ENCODE peak calls at places on chromosome 12, in four cellular contexts. U is dorsolateral prefrontal cortex; F is breast epithelium; H is CD8-positive, alpha-beta memory T cell. B is an unnamed sample.

GRCh38 chr12:76158518-76159321 is 74.2 kb upstream of the NAP1L1 start:
- DNase-seq in H (peak), U (peak), F (no peak), B (peak)

GRCh38 chr12:70106347-70106746 is 136.9 kb upstream of the CNOT2 start:
- DNase-seq in H (no peak), U (no peak), F (no peak), B (no peak)

GRCh38 chr12:7905071-7905470 is 30.9 kb downstream of the SLC2A3 start:
- DNase-seq in F (no peak), H (no peak), U (no peak), B (peak)

GRCh38 chr12:56749364-56749763 is 2.8 kb downstream of the PRIM1 start:
- DNase-seq in U (no peak), F (no peak), H (no peak), B (no peak)

GRCh38 chr12:132352896-132353800 is 23.8 kb upstream of the GALNT9 start:
- DNase-seq in H (no peak), U (no peak), F (no peak), B (no peak)

GRCh38 chr12:92784795-92785562 is 82.2 kb downstream of the PLEKHG7 start:
- DNase-seq in U (no peak), F (no peak), H (peak), B (peak)

GRCh38 chr12:8912910-8913309 is 1.4 kb upstream of the PHC1 start:
- DNase-seq in H (peak), F (peak), U (no peak), B (no peak)

GRCh38 chr12:75474121-75474520 is 6.4 kb upstream of the GLIPR1 start:
- DNase-seq in F (peak), H (no peak), U (no peak), B (no peak)

GRCh38 chr12:48358937-48359509 is 8.3 kb upstream of the ZNF641 start:
- DNase-seq in U (no peak), F (no peak), H (no peak), B (no peak)

GRCh38 chr12:104944252-104944651 is 13.8 kb downstream of the SLC41A2 start:
- DNase-seq in H (no peak), F (no peak), U (no peak), B (no peak)

GRCh38 chr12:76784600-76785051 is 20.7 kb downstream of the ZDHHC17 start:
- DNase-seq in U (no peak), F (no peak), H (no peak), B (peak)

GRCh38 chr12:2248901-2249381 is 196.2 kb downstream of the CACNA1C start:
- DNase-seq in U (no peak), F (no peak), H (no peak), B (no peak)

GRCh38 chr12:27969011-27969900 is 3.3 kb downstream of the PTHLH start:
- DNase-seq in U (no peak), F (no peak), H (no peak), B (peak)
- H3K4me3 ChIP-seq in U (peak), F (peak), H (peak), B (peak)

DNA sequence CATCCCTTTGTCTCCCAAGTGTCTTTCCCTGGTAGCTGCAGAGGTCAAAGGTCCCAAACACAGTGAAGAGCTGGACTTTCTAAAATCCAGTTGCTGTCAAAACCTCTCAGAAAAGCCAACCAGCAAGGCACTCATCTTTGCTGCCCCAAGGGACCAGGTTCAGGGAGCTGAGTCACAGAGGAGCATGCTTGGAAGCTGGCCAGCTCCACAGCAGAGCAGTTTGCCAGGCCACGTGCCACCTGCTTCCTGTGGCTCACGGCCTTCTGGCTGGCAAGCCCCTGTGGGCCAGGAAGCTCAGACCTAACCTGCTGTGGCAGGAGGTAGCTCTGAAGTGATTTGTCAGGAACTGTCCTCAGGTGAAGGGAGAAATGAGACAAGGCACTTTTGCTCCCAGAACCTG is 3.6 kb downstream of the ISCU start:
- DNase-seq in H (peak), F (peak), U (no peak), B (peak)
- H3K4me3 ChIP-seq in H (no peak), F (no peak), U (no peak), B (no peak)

GRCh38 chr12:46990211-46990610 is 89.2 kb upstream of the PCED1B start:
- DNase-seq in U (no peak), H (no peak), F (no peak), B (no peak)
- H3K4me3 ChIP-seq in U (no peak), H (no peak), F (no peak), B (no peak)

GRCh38 chr12:94874086-94874985 is 129.2 kb downstream of the NDUFA12 start:
- DNase-seq in F (no peak), H (no peak), U (no peak), B (no peak)
- H3K4me3 ChIP-seq in F (peak), H (peak), U (peak), B (no peak)

GRCh38 chr12:4584896-4585295 is 22.9 kb downstream of the DYRK4 start:
- DNase-seq in H (no peak), U (no peak), F (no peak), B (no peak)

GRCh38 chr12:4580165-4580773 is 18.3 kb downstream of the DYRK4 start:
- DNase-seq in U (no peak), F (no peak), H (no peak), B (no peak)

GRCh38 chr12:4584281-4584680 is 22.3 kb downstream of the DYRK4 start:
- DNase-seq in F (no peak), H (no peak), U (no peak), B (no peak)

GRCh38 chr12:4579305-4580097 is 17.5 kb downstream of the DYRK4 start:
- DNase-seq in U (no peak), H (no peak), F (no peak), B (no peak)
- H3K4me3 ChIP-seq in U (no peak), H (no peak), F (no peak), B (no peak)

GRCh38 chr12:47304161-47304560 is 224.4 kb upstream of the AMIGO2 start:
- DNase-seq in U (no peak), H (no peak), F (no peak), B (no peak)

GRCh38 chr12:47307680-47308399 is 228.1 kb upstream of the AMIGO2 start:
- DNase-seq in F (peak), U (no peak), H (peak), B (peak)

GRCh38 chr12:47303207-47303606 is 223.4 kb upstream of the AMIGO2 start:
- DNase-seq in F (no peak), H (no peak), U (no peak), B (peak)

GRCh38 chr12:47306130-47306529 is 226.4 kb upstream of the AMIGO2 start:
- DNase-seq in F (no peak), U (no peak), H (no peak), B (no peak)

DNA sequence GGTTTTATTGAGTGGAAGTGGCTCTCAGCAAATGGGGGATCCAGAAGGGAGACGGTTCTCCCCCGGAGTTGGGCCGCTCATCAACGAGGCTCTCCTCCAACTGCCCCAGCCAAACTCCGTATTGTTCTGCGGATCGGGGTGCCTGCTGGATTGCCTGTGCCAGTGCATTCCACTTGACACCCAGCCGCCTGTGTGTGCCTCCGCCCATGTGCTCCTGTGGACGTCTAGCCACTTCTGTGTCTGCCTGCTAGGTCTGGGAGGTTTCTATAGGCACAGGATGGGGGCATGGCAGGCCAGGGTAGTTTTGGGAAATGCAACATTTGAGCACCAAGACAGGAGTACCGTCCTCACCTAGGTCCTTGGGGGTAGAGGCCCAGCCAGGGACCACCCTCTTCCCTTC is 225.7 kb upstream of the AMIGO2 start:
- DNase-seq in H (no peak), F (no peak), U (no peak), B (no peak)
- H3K4me3 ChIP-seq in H (no peak), F (no peak), U (no peak), B (no peak)